ENCODE peak calls at places on chromosomes 12 and 14, in nine cellular contexts. W is OCI-M1; E is GM12864; Y is EL; G is neural progenitor cell; H is germinal center; M is HEK293T; L is stimulated activated CD8-positive, alpha-beta memory T cell treated with anti-CD3 and anti-CD28 coated beads, Interleukin-4, amount 100 ng/mL, for 4 hours; K is activated T-helper 1 cell treated with Interleukin-2 at 50 U/mL for 16 hours. V is an unnamed sample.

GRCh38 chr12:96445743-96446655 is 43.4 kb upstream of the CFAP54 start:
- DNase-seq in G (no peak), M (no peak), K (peak), W (peak), L (peak), E (peak), H (peak), Y (peak), V (peak)

GRCh38 chr14:64709126-64709525 is 4.9 kb downstream of the PLEKHG3 start:
- DNase-seq in G (no peak), H (no peak), Y (no peak), E (no peak), M (no peak), W (no peak), K (no peak), L (no peak), V (no peak)

GRCh38 chr14:88029500-88029899 is 24.6 kb downstream of the GPR65 start:
- DNase-seq in L (no peak), Y (no peak), E (no peak), W (no peak), H (no peak), G (no peak), M (no peak), K (no peak), V (no peak)

GRCh38 chr14:94770251-94770749 is 387 bp upstream of the GSC start:
- DNase-seq in G (peak), K (no peak), Y (no peak), L (no peak), M (no peak), W (no peak), E (no peak), H (no peak), V (no peak)

GRCh38 chr14:31024577-31025334 is 693 bp upstream of the AP4S1 start:
- DNase-seq in M (no peak), Y (peak), G (no peak), H (no peak), E (no peak), L (no peak), W (peak), K (no peak), V (peak)

GRCh38 chr12:86774841-86775386 is 518.7 kb upstream of the MGAT4C start:
- DNase-seq in E (no peak), M (no peak), G (no peak), Y (no peak), K (no peak), W (no peak), L (no peak), H (no peak), V (no peak)

GRCh38 chr14:57846631-57847030 is 19.3 kb downstream of the SLC35F4 start:
- DNase-seq in M (no peak), H (no peak), K (no peak), W (no peak), G (no peak), E (no peak), Y (no peak), L (no peak), V (no peak)

GRCh38 chr12:6605425-6606330 is 1.5 kb downstream of the CHD4 start:
- DNase-seq in L (no peak), E (no peak), H (peak), W (peak), Y (peak), K (no peak), M (peak), G (peak), V (peak)

GRCh38 chr12:54261817-54262402 is 18.0 kb downstream of the CBX5 start:
- DNase-seq in W (peak), Y (no peak), E (no peak), K (no peak), G (no peak), H (no peak), M (no peak), L (no peak), V (no peak)

GRCh38 chr12:131139363-131140068 is 185.8 kb downstream of the ADGRD1 start:
- DNase-seq in L (no peak), E (no peak), K (no peak), H (no peak), Y (no peak), W (no peak), G (no peak), M (no peak), V (no peak)

GRCh38 chr12:67410246-67410645 is 141.1 kb downstream of the CAND1 start:
- DNase-seq in Y (no peak), L (no peak), K (no peak), M (no peak), H (no peak), E (no peak), G (no peak), W (no peak), V (no peak)

GRCh38 chr12:49873361-49873934 is 30.3 kb downstream of the FAIM2 start:
- DNase-seq in Y (peak), K (no peak), E (no peak), M (no peak), W (no peak), L (no peak), H (no peak), G (no peak), V (no peak)

GRCh38 chr12:121279507-121279915 is 17.0 kb downstream of the CAMKK2 start:
- DNase-seq in E (no peak), Y (peak), H (no peak), G (no peak), K (no peak), L (no peak), W (no peak), M (no peak), V (no peak)

GRCh38 chr14:55556929-55557623 is 22.9 kb upstream of the KTN1 start:
- DNase-seq in L (no peak), W (no peak), K (no peak), E (no peak), H (no peak), Y (peak), G (peak), M (no peak), V (no peak)

GRCh38 chr12:22334696-22335290 is at the start of gene ST8SIA1:
- DNase-seq in E (no peak), K (peak), L (no peak), H (peak), G (peak), Y (peak), W (peak), M (peak), V (no peak)

GRCh38 chr12:78414071-78414470 is 450.5 kb upstream of the SYT1 start:
- DNase-seq in M (no peak), H (no peak), G (no peak), W (no peak), E (no peak), Y (no peak), L (no peak), K (no peak), V (no peak)

GRCh38 chr14:78278464-78278863 is 108.3 kb downstream of the NRXN3 start:
- DNase-seq in M (no peak), H (no peak), K (no peak), G (no peak), E (no peak), Y (no peak), W (no peak), L (no peak), V (no peak)

GRCh38 chr14:56894591-56894991 is 84.3 kb upstream of the OTX2 start:
- DNase-seq in M (no peak), K (no peak), H (no peak), E (no peak), G (no peak), L (no peak), Y (no peak), W (no peak), V (no peak)

GRCh38 chr14:24690492-24690891 is 56.5 kb upstream of the GZMB start:
- DNase-seq in E (peak), H (peak), W (no peak), M (no peak), K (no peak), L (no peak), G (peak), Y (no peak), V (peak)

GRCh38 chr14:42214981-42215491 is 608.4 kb downstream of the LRFN5 start:
- DNase-seq in E (no peak), M (no peak), L (no peak), G (no peak), Y (peak), W (peak), H (no peak), K (no peak), V (no peak)

GRCh38 chr12:92144631-92145480 is 790 bp downstream of the BTG1 start:
- DNase-seq in H (peak), M (peak), E (no peak), W (peak), G (peak), K (peak), L (peak), Y (peak), V (peak)

GRCh38 chr14:100715332-100715731 is 11.4 kb upstream of the DLK1 start:
- DNase-seq in M (no peak), K (no peak), W (no peak), E (no peak), G (no peak), L (no peak), Y (no peak), H (peak), V (peak)

GRCh38 chr14:61653507-61653906 is 41.8 kb upstream of the HIF1A start:
- DNase-seq in W (no peak), G (no peak), Y (peak), H (no peak), K (no peak), E (no peak), M (no peak), L (no peak), V (no peak)

GRCh38 chr12:47839214-47839613 is 19.5 kb upstream of the HDAC7 start:
- DNase-seq in W (no peak), H (no peak), M (no peak), G (no peak), K (no peak), L (no peak), E (no peak), Y (no peak), V (no peak)

GRCh38 chr12:131833896-131834641 is 5.9 kb downstream of the MMP17 start:
- DNase-seq in E (no peak), L (no peak), H (no peak), K (no peak), Y (no peak), M (peak), W (peak), G (peak), V (peak)